ENCODE peak calls at places on chromosomes 4 and X, in five cellular contexts. W is dorsolateral prefrontal cortex, U is GM19239, F is fibroblast of villous mesenchyme, J is neuronal stem cell. P is an unnamed sample.

GRCh38 chrX:13903405-13903804 is 86.5 kb upstream of the GPM6B start:
- DNase-seq in W (no peak), U (no peak), F (no peak), J (no peak), P (no peak)

GRCh38 chr4:100799767-100800539 is 282.1 kb upstream of the EMCN start:
- DNase-seq in W (no peak), U (no peak), F (no peak), J (no peak), P (no peak)

GRCh38 chrX:96540111-96540631 is 144.5 kb upstream of the DIAPH2 start:
- DNase-seq in W (no peak), U (no peak), F (no peak), J (no peak), P (no peak)

GRCh38 chr4:17018013-17018412 is 119.6 kb upstream of the LDB2 start:
- DNase-seq in W (no peak), U (no peak), F (no peak), J (no peak), P (no peak)

GRCh38 chr4:169337510-169337909 is 66.8 kb upstream of the SH3RF1 start:
- DNase-seq in W (no peak), U (no peak), F (peak; percentile 85), J (no peak), P (no peak)

GRCh38 chrX:153953342-153953830 is 8.9 kb upstream of the RENBP start:
- DNase-seq in W (peak; percentile 68), U (peak; percentile 68), F (peak; percentile 57), J (peak; percentile 57), P (no peak)

GRCh38 chrX:139759637-139760036 is 51.7 kb upstream of the MCF2 start:
- DNase-seq in W (no peak), U (no peak), F (peak; percentile 36), J (peak; percentile 2), P (no peak)

GRCh38 chr4:108690738-108691137 is 40.3 kb downstream of the OSTC start:
- DNase-seq in W (no peak), U (no peak), F (peak; percentile 51), J (no peak), P (no peak)

GRCh38 chrX:68994135-68994882 is 165.5 kb downstream of the EFNB1 start:
- DNase-seq in W (no peak), U (no peak), F (no peak), J (no peak), P (no peak)

GRCh38 chr4:94307231-94307840 is 35.3 kb downstream of the HPGDS start:
- DNase-seq in W (no peak), U (no peak), F (no peak), J (no peak), P (no peak)

GRCh38 chr4:41332666-41333065 is 75.9 kb downstream of the UCHL1 start:
- DNase-seq in W (no peak), U (no peak), F (no peak), J (no peak), P (no peak)

GRCh38 chrX:123648028-123648810 is 84.6 kb downstream of the THOC2 start:
- DNase-seq in W (no peak), U (no peak), F (peak; percentile 77), J (peak; percentile 44), P (peak; percentile 62)

GRCh38 chr4:86218721-86219481 is 141.0 kb downstream of the MAPK10 start:
- DNase-seq in W (no peak), U (no peak), F (peak; percentile 62), J (no peak), P (no peak)

GRCh38 chr4:83629945-83630684 is 94.2 kb downstream of the GPAT3 start:
- DNase-seq in W (no peak), U (no peak), F (peak; percentile 99), J (no peak), P (no peak)

GRCh38 chr4:23333946-23334878 is 555.6 kb downstream of the PPARGC1A start:
- DNase-seq in W (no peak), U (no peak), F (peak; percentile 65), J (no peak), P (no peak)

GRCh38 chr4:79597266-79597665 is 189.2 kb upstream of the GK2 start:
- DNase-seq in W (no peak), U (no peak), F (peak; percentile 83), J (no peak), P (peak; percentile 7)

GRCh38 chrX:77014655-77015377 is 432.4 kb upstream of the FGF16 start:
- DNase-seq in W (peak; percentile 26), U (no peak), F (no peak), J (peak; percentile 74), P (no peak)

GRCh38 chr4:94409947-94410346 is 41.8 kb upstream of the PDLIM5 start:
- DNase-seq in W (no peak), U (no peak), F (peak; percentile 37), J (no peak), P (no peak)

GRCh38 chrX:42748067-42748850 is 29.7 kb downstream of the PPP1R2C start:
- DNase-seq in W (no peak), U (no peak), F (peak; percentile 30), J (no peak), P (no peak)

GRCh38 chr4:900721-901120 is 31.4 kb downstream of the GAK start:
- DNase-seq in W (no peak), U (no peak), F (no peak), J (no peak), P (no peak)

GRCh38 chrX:105975382-105975781 is 63.1 kb downstream of the SERPINA7 start:
- DNase-seq in W (no peak), U (no peak), F (peak; percentile 6), J (peak; percentile 1), P (no peak)

GRCh38 chrX:3119376-3119775 is 78.1 kb downstream of the ARSF start:
- DNase-seq in W (no peak), U (no peak), F (peak; percentile 22), J (no peak), P (no peak)

GRCh38 chr4:37767546-37767945 is 58.9 kb upstream of the PGM2 start:
- DNase-seq in W (no peak), U (no peak), F (no peak), J (no peak), P (no peak)

GRCh38 chr4:151700566-151701316 is 60.1 kb downstream of the GATB start:
- DNase-seq in W (no peak), U (no peak), F (no peak), J (no peak), P (no peak)

GRCh38 chr4:11428161-11428700 is 463 bp downstream of the HS3ST1 start:
- DNase-seq in W (no peak), U (no peak), F (no peak), J (peak; percentile 12), P (no peak)

GRCh38 chr4:76090241-76090691 is 15.8 kb downstream of the ART3 start:
- DNase-seq in W (no peak), U (peak; percentile 9), F (peak; percentile 98), J (no peak), P (no peak)

GRCh38 chr4:95732061-95732460 is 107.8 kb upstream of the PDHA2 start:
- DNase-seq in W (no peak), U (no peak), F (peak; percentile 22), J (no peak), P (no peak)

GRCh38 chrX:71215335-71215912 is 7.6 kb upstream of the GJB1 start:
- DNase-seq in W (no peak), U (no peak), F (no peak), J (no peak), P (no peak)

GRCh38 chrX:57964975-57965374 is 54.7 kb upstream of the ZXDA start:
- DNase-seq in W (no peak), U (no peak), F (no peak), J (no peak), P (no peak)